ENCODE peak calls at places on chromosomes 5 and 9, in five cellular contexts. C is GM23338, Y is K562, U is HCT116, K is GM12878. S is an unnamed sample.

GRCh38 chr9:128712451-128713410 is 10.4 kb downstream of the PKN3 start:
- DNase-seq in Y (no peak), C (no peak), K (no peak), U (no peak), S (no peak)

GRCh38 chr9:7118653-7119052 is 360.9 kb downstream of the KDM4C start:
- DNase-seq in K (no peak), Y (peak), U (no peak), C (no peak), S (no peak)

GRCh38 chr9:133440884-133441283 is 18.7 kb downstream of the ADAMTS13 start:
- DNase-seq in Y (no peak), K (no peak), U (no peak), C (no peak), S (no peak)

GRCh38 chr9:35518981-35519679 is 29.2 kb downstream of the RUSC2 start:
- DNase-seq in C (peak), K (no peak), Y (no peak), U (no peak), S (no peak)

GRCh38 chr9:27086818-27087680 is 22.0 kb upstream of the TEK start:
- DNase-seq in Y (no peak), U (no peak), K (no peak), C (no peak), S (no peak)

GRCh38 chr9:37413311-37413710 is 9.2 kb upstream of the GRHPR start:
- DNase-seq in K (no peak), C (no peak), Y (no peak), U (no peak), S (no peak)

GRCh38 chr5:61020415-61020814 is 75.4 kb downstream of the NDUFAF2 start:
- DNase-seq in C (no peak), Y (no peak), K (no peak), U (no peak), S (no peak)

GRCh38 chr5:149404746-149405549 is 25.9 kb upstream of the IL17B start:
- DNase-seq in K (no peak), C (no peak), U (no peak), Y (no peak), S (no peak)

GRCh38 chr5:138876811-138877210 is 1.7 kb upstream of the LRRTM2 start:
- DNase-seq in U (no peak), Y (no peak), C (no peak), K (no peak), S (no peak)

GRCh38 chr9:124855944-124856773 is 2.9 kb downstream of the WDR38 start:
- DNase-seq in Y (peak), C (peak), K (no peak), U (peak), S (no peak)

GRCh38 chr5:149638136-149638535 is 56.8 kb downstream of the ARHGEF37 start:
- DNase-seq in K (no peak), C (no peak), U (no peak), Y (no peak), S (no peak)

GRCh38 chr5:104942735-104943134 is 1380.1 kb upstream of the NUDT12 start:
- DNase-seq in K (no peak), U (no peak), Y (no peak), C (no peak), S (peak)

GRCh38 chr9:36948051-36948450 is 86.0 kb downstream of the PAX5 start:
- DNase-seq in K (no peak), C (peak), U (no peak), Y (no peak), S (no peak)

GRCh38 chr9:125747765-125748510 is 765 bp downstream of the PBX3 start:
- DNase-seq in K (no peak), Y (peak), C (peak), U (no peak), S (no peak)

GRCh38 chr5:176899946-176900782 is 1.0 kb upstream of the HK3 start:
- DNase-seq in C (no peak), Y (no peak), U (no peak), K (no peak), S (no peak)

GRCh38 chr9:93659044-93659836 is 82.9 kb downstream of the PHF2 start:
- DNase-seq in K (no peak), U (no peak), C (no peak), Y (no peak), S (no peak)

GRCh38 chr9:3028535-3028934 is 184.6 kb upstream of the PUM3 start:
- DNase-seq in U (no peak), Y (no peak), C (no peak), K (no peak), S (no peak)

GRCh38 chr5:86979801-86980510 is 287.7 kb upstream of the RASA1 start:
- DNase-seq in U (peak), Y (no peak), C (peak), K (no peak), S (no peak)

GRCh38 chr9:77158772-77159513 is 18.4 kb upstream of the VPS13A start:
- DNase-seq in U (no peak), Y (no peak), C (no peak), K (no peak), S (no peak)

GRCh38 chr5:179131886-179132585 is 71.9 kb downstream of the ZNF354C start:
- DNase-seq in Y (no peak), K (no peak), U (no peak), C (no peak), S (no peak)

GRCh38 chr9:93660647-93661046 is 84.3 kb downstream of the PHF2 start:
- DNase-seq in Y (no peak), C (no peak), U (no peak), K (no peak), S (no peak)

GRCh38 chr5:10457682-10458574 is 16.2 kb downstream of the ROPN1L start:
- DNase-seq in C (peak), Y (peak), K (no peak), U (no peak), S (no peak)

GRCh38 chr9:110029422-110029814 is 178.5 kb downstream of the C9orf152 start:
- DNase-seq in C (no peak), U (no peak), K (no peak), Y (no peak), S (peak)

GRCh38 chr5:95081500-95082355 is 203.2 kb downstream of the MCTP1 start:
- DNase-seq in K (peak), U (no peak), C (peak), Y (no peak), S (peak)

GRCh38 chr5:9545959-9546851 is at the start of gene SEMA5A:
- DNase-seq in K (no peak), C (peak), U (no peak), Y (peak), S (no peak)

GRCh38 chr9:92186631-92187030 is 71.4 kb upstream of the SPTLC1 start:
- DNase-seq in K (no peak), C (no peak), U (no peak), Y (no peak), S (no peak)

DNA sequence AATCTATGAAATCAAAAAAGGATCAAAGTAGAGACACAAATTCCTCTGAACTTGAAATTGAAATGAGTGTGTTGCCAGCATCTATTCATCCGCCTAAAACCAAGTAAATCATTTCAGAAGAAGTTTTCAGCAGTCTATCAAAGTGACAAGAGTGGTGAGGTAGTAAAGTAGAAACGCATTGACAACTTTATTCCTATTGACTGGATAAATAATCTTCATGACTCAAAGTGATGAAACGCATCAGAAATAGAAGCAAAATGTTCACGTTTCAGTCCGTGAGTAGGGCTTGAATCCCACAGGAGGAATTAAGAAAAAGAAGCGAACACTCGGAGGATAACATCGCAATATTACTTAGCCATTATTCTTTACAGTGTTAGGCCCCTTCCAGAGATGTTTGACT is 314.5 kb downstream of the PLK2 start:
- DNase-seq in K (no peak), C (no peak), Y (no peak), U (no peak), S (no peak)
- TF ChIP-seq POLR2AphosphoS5 in K (no peak), C (no peak), Y (no peak), U (no peak), S (no peak)

GRCh38 chr9:80692751-80693150 is 996.6 kb downstream of the TLE1 start:
- DNase-seq in K (no peak), U (no peak), Y (no peak), C (no peak), S (no peak)
- TF ChIP-seq EZH2 in K (no peak), U (no peak), Y (no peak), C (no peak), S (no peak)

DNA sequence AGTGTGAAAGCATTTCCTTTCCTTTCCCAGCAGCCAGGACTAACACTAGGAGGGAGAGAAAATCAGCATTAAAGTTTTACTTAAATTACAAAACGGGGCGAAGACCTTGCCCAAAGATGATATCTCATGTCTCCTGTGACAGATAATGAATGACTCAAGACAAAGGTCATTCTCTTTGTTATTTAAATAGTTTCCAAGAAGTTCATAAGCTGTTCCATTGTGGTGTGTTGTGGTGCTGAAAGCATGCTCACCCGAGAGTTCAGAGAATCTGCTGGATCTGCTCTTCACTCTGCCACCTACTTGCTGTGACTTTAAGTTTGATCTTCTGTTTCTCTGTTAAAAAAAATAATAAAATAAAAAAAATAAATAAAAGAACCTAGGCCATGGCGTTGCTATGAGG is 265.9 kb upstream of the NR4A3 start:
- DNase-seq in U (no peak), C (no peak), Y (no peak), K (no peak), S (no peak)
- TF ChIP-seq POLR2AphosphoS5 in U (no peak), C (no peak), Y (no peak), K (no peak), S (no peak)

GRCh38 chr5:73282923-73283322 is 109.9 kb downstream of the TMEM174 start:
- DNase-seq in C (no peak), Y (no peak), U (no peak), K (no peak), S (no peak)

GRCh38 chr5:73286891-73287290 is 113.9 kb downstream of the TMEM174 start:
- DNase-seq in Y (no peak), U (no peak), C (no peak), K (no peak), S (no peak)

GRCh38 chr5:73282383-73282782 is 109.4 kb downstream of the TMEM174 start:
- DNase-seq in U (no peak), K (no peak), Y (no peak), C (no peak), S (no peak)

GRCh38 chr5:73284196-73284795 is 111.3 kb downstream of the TMEM174 start:
- DNase-seq in Y (no peak), U (no peak), C (no peak), K (no peak), S (no peak)

GRCh38 chr5:73284985-73285384 is 112.0 kb downstream of the TMEM174 start:
- DNase-seq in K (no peak), Y (no peak), U (no peak), C (no peak), S (no peak)
- TF ChIP-seq EZH2 in K (no peak), Y (no peak), U (no peak), C (no peak), S (no peak)

GRCh38 chr9:105088088-105088487 is 156.4 kb upstream of the SLC44A1 start:
- DNase-seq in Y (no peak), C (no peak), U (no peak), K (no peak), S (no peak)

GRCh38 chr9:105093685-105094084 is 150.8 kb upstream of the SLC44A1 start:
- DNase-seq in K (no peak), C (no peak), U (no peak), Y (no peak), S (no peak)

GRCh38 chr9:105091004-105091640 is 153.3 kb upstream of the SLC44A1 start:
- DNase-seq in U (no peak), C (no peak), Y (no peak), K (no peak), S (no peak)

GRCh38 chr9:105088499-105088898 is 156.0 kb upstream of the SLC44A1 start:
- DNase-seq in U (no peak), Y (no peak), K (no peak), C (peak), S (no peak)

GRCh38 chr9:105089874-105090273 is 154.6 kb upstream of the SLC44A1 start:
- DNase-seq in C (no peak), Y (no peak), U (no peak), K (no peak), S (no peak)
- TF ChIP-seq POLR2AphosphoS5 in C (no peak), Y (no peak), U (no peak), K (no peak), S (no peak)

DNA sequence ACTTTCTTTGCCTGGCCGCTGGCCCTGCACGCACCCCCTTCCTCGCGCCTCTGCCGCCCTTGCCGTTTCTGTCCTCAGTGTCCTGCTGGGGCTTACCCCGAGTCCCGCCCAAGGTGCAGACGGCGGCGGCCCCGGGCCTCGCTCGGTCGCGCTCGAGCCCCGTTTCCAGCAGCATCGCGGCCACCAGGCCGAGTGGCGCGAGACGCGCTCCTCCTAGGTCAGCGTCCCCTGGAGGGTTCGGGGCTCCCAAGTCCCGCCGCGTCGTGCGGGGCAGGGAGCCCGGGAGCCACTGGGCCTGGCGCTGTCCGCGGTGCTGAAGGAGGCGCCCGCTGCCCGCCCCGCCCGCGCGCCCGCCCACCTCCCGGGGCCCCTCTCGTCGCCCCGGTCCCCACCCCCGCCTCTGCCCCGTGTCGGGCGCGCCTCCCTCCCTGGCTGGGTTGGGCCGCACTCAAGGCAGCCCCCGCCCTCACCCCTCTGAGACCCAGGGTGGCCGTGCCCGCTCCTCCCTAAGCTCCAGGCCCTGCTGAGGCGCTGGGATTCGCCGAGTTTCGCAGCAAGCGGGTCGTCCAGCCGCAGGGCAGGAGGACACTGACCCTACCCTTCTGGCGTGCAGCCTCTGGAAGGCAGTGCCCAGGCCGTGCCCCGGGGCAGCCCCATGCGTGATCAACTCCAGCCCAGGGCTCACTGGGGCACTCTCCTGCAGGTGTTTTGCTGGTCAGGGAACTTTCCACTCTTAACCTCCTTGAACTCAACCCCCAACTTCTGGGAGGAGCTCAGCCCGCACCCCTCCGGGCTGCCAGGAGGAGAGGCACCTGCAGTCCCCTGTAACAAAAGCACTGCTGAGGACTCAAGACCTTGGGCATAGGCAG is at the start of gene LHX3:
- DNase-seq in Y (no peak), U (no peak), C (peak), K (no peak), S (no peak)
- TF ChIP-seq EZH2 in Y (no peak), U (no peak), C (no peak), K (no peak), S (no peak)

DNA sequence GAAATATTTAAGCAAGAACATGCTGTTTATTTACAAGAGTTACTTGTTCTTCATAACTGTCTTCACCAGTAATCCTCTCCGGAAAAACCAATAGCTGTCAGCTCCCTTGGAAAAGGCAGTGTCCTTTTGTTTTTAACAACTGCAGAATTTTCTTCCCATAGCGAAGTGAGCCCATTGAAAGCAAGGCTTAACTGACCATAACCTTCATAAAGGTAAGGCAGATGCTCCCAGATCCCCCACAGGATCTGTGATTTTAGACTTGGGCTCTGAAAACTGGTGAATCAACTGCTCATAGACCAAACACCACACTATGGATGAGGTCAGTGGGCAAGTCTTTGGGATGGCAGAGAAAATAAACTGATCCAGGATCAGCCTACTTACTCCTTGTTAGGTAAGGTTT is 155.0 kb downstream of the GLIS3 start:
- DNase-seq in C (no peak), U (no peak), K (no peak), Y (no peak), S (no peak)
- TF ChIP-seq POLR2AphosphoS5 in C (no peak), U (no peak), K (no peak), Y (no peak), S (no peak)

S was measured in SK-N-MC.